ENCODE peak calls at places on chromosomes 16 and 17, in eight cellular contexts. Y, M, Z, I, W, U, E and G are unnamed samples.

GRCh38 chr16:52861614-52862022 is 191.1 kb downstream of the CHD9NB start:
- DNase-seq in Y (no peak), M (peak), Z (no peak), I (no peak), W (no peak), U (no peak), E (no peak), G (peak)

GRCh38 chr16:50643192-50643591 is 37.9 kb downstream of the SNX20 start:
- DNase-seq in Y (no peak), M (no peak), Z (no peak), I (no peak), W (no peak), U (no peak), E (no peak), G (no peak)

GRCh38 chr17:42720996-42721583 is 23.8 kb downstream of the EZH1 start:
- DNase-seq in Y (no peak), M (peak), Z (peak), I (no peak), W (no peak), U (no peak), E (no peak), G (peak)

GRCh38 chr16:74451951-74452758 is 30.9 kb upstream of the CLEC18B start:
- DNase-seq in Y (no peak), M (no peak), Z (no peak), I (no peak), W (no peak), U (no peak), E (no peak), G (no peak)

GRCh38 chr17:74455025-74455585 is 11.3 kb upstream of the CD300A start:
- DNase-seq in Y (no peak), M (peak), Z (no peak), I (no peak), W (no peak), U (peak), E (no peak), G (no peak)

GRCh38 chr17:75896360-75897075 is at the start of gene TRIM65:
- DNase-seq in Y (peak), M (peak), Z (peak), I (peak), W (peak), U (peak), E (peak), G (peak)

GRCh38 chr16:19014456-19014855 is 30.7 kb downstream of the TMC7 start:
- DNase-seq in Y (no peak), M (no peak), Z (no peak), I (no peak), W (no peak), U (no peak), E (no peak), G (no peak)

GRCh38 chr17:8118769-8119574 is 658 bp upstream of the ALOXE3 start:
- DNase-seq in Y (peak), M (peak), Z (peak), I (peak), W (peak), U (peak), E (peak), G (peak)

GRCh38 chr16:28526201-28527099 is 12.3 kb downstream of the NUPR1 start:
- DNase-seq in Y (no peak), M (no peak), Z (no peak), I (no peak), W (no peak), U (no peak), E (no peak), G (no peak)

GRCh38 chr16:3816326-3816725 is 64.2 kb downstream of the CREBBP start:
- DNase-seq in Y (no peak), M (no peak), Z (no peak), I (no peak), W (no peak), U (no peak), E (no peak), G (no peak)

GRCh38 chr17:63588797-63589196 is 11.9 kb upstream of the TACO1 start:
- DNase-seq in Y (no peak), M (no peak), Z (no peak), I (no peak), W (no peak), U (no peak), E (no peak), G (no peak)

GRCh38 chr16:20675488-20676267 is 21.8 kb downstream of the ACSM1 start:
- DNase-seq in Y (no peak), M (peak), Z (no peak), I (peak), W (no peak), U (peak), E (no peak), G (no peak)

GRCh38 chr17:61457226-61457983 is 5.2 kb downstream of the TBX4 start:
- DNase-seq in Y (no peak), M (no peak), Z (no peak), I (no peak), W (no peak), U (no peak), E (no peak), G (no peak)

GRCh38 chr17:4583796-4584124 is 569 bp upstream of the SMTNL2 start:
- DNase-seq in Y (no peak), M (no peak), Z (peak), I (no peak), W (no peak), U (no peak), E (no peak), G (peak)

GRCh38 chr16:53614346-53614745 is 89.3 kb downstream of the RPGRIP1L start:
- DNase-seq in Y (no peak), M (no peak), Z (no peak), I (no peak), W (no peak), U (no peak), E (no peak), G (no peak)

GRCh38 chr17:38586788-38587187 is 19.0 kb downstream of the SRCIN1 start:
- DNase-seq in Y (no peak), M (no peak), Z (no peak), I (no peak), W (no peak), U (no peak), E (no peak), G (no peak)

GRCh38 chr17:61011269-61011668 is 333.6 kb downstream of the BCAS3 start:
- DNase-seq in Y (no peak), M (no peak), Z (no peak), I (no peak), W (no peak), U (no peak), E (no peak), G (no peak)

GRCh38 chr17:46190763-46191162 is 2.5 kb downstream of the KANSL1 start:
- DNase-seq in Y (no peak), M (no peak), Z (no peak), I (no peak), W (no peak), U (no peak), E (no peak), G (no peak)

GRCh38 chr16:67155305-67156145 is 4.2 kb downstream of the TRADD start:
- DNase-seq in Y (peak), M (peak), Z (peak), I (peak), W (peak), U (peak), E (peak), G (peak)

GRCh38 chr16:17194190-17194780 is 276.5 kb downstream of the XYLT1 start:
- DNase-seq in Y (peak), M (peak), Z (no peak), I (peak), W (no peak), U (peak), E (peak), G (no peak)

GRCh38 chr16:79257958-79258490 is 342.5 kb downstream of the MAF start:
- DNase-seq in Y (no peak), M (no peak), Z (no peak), I (no peak), W (no peak), U (no peak), E (no peak), G (no peak)

GRCh38 chr17:37614391-37614790 is 5.2 kb upstream of the SYNRG start:
- DNase-seq in Y (no peak), M (no peak), Z (no peak), I (no peak), W (no peak), U (no peak), E (no peak), G (no peak)

GRCh38 chr17:61551255-61551742 is 39.7 kb downstream of the NACA2 start:
- DNase-seq in Y (no peak), M (no peak), Z (peak), I (no peak), W (no peak), U (no peak), E (no peak), G (peak)

GRCh38 chr17:47999612-48000011 is 28.7 kb downstream of the CDK5RAP3 start:
- DNase-seq in Y (no peak), M (no peak), Z (no peak), I (no peak), W (no peak), U (no peak), E (no peak), G (no peak)

GRCh38 chr16:4371481-4372314 is at the start of gene VASN:
- DNase-seq in Y (peak), M (peak), Z (peak), I (peak), W (peak), U (peak), E (peak), G (no peak)

GRCh38 chr17:43011728-43012472 is 5.3 kb downstream of the IFI35 start:
- DNase-seq in Y (no peak), M (no peak), Z (no peak), I (no peak), W (no peak), U (no peak), E (no peak), G (no peak)

GRCh38 chr17:83109793-83110645 is 30.6 kb downstream of the METRNL start:
- DNase-seq in Y (no peak), M (peak), Z (peak), I (no peak), W (no peak), U (peak), E (no peak), G (peak)

GRCh38 chr16:19289805-19290490 is 4.4 kb downstream of the CLEC19A start:
- DNase-seq in Y (no peak), M (no peak), Z (no peak), I (no peak), W (no peak), U (no peak), E (no peak), G (no peak)

GRCh38 chr16:81558444-81559175 is 114.0 kb downstream of the CMIP start:
- DNase-seq in Y (no peak), M (peak), Z (no peak), I (no peak), W (no peak), U (peak), E (no peak), G (no peak)